ENCODE peak calls at places on chromosomes 4 and X, in ten cellular contexts. D is hepatocyte, W is cardiac fibroblast, A is GM13977, H is DND-41, J is AG09319, Y is brain microvascular endothelial cell, F is colonic mucosa, S is PC-9, R is AG10803. U is an unnamed sample.

GRCh38 chr4:82851902-82852750 is 38.8 kb downstream of the SEC31A start:
- DNase-seq in R (peak; percentile 29), J (no peak), S (no peak), Y (no peak), D (peak; percentile 28), W (peak; percentile 61), H (no peak), F (no peak), A (no peak), U (no peak)

GRCh38 chr4:2412534-2412884 is 5.9 kb downstream of the ZFYVE28 start:
- DNase-seq in H (peak; percentile 62), W (no peak), F (peak; percentile 88), J (no peak), Y (no peak), S (peak; percentile 20), D (peak; percentile 67), A (peak; percentile 69), R (no peak), U (no peak)

GRCh38 chr4:174919886-174920423 is 1.8 kb downstream of the ADAM29 start:
- DNase-seq in S (no peak), A (no peak), F (no peak), R (no peak), H (no peak), J (no peak), W (no peak), D (no peak), Y (no peak), U (no peak)

GRCh38 chr4:9894604-9895361 is 113.3 kb downstream of the DRD5 start:
- DNase-seq in A (no peak), J (no peak), D (no peak), Y (no peak), W (no peak), R (no peak), S (no peak), F (no peak), H (no peak), U (no peak)

GRCh38 chr4:85478576-85478975 is 3.6 kb downstream of the ARHGAP24 start:
- DNase-seq in A (no peak), D (no peak), S (no peak), F (no peak), H (no peak), R (peak; percentile 89), J (no peak), Y (no peak), W (peak; percentile 70), U (no peak)

GRCh38 chrX:130170752-130171445 is 863 bp upstream of the RAB33A start:
- DNase-seq in W (no peak), J (no peak), A (peak; percentile 79), H (peak; percentile 87), Y (peak; percentile 20), D (peak; percentile 36), R (no peak), S (no peak), F (peak; percentile 35), U (peak; percentile 31)

GRCh38 chr4:170017252-170017651 is 8.9 kb downstream of the MFAP3L start:
- DNase-seq in Y (no peak), H (no peak), J (no peak), W (no peak), F (no peak), A (no peak), D (no peak), S (no peak), R (no peak), U (no peak)

GRCh38 chr4:120005091-120005490 is 61.6 kb downstream of the MAD2L1 start:
- DNase-seq in H (no peak), F (no peak), W (no peak), S (no peak), A (no peak), R (no peak), D (no peak), Y (no peak), J (no peak), U (no peak)

GRCh38 chrX:148784859-148785655 is 284.6 kb downstream of the AFF2 start:
- DNase-seq in H (no peak), S (no peak), J (no peak), F (no peak), R (no peak), W (no peak), Y (no peak), A (no peak), D (no peak), U (no peak)

DNA sequence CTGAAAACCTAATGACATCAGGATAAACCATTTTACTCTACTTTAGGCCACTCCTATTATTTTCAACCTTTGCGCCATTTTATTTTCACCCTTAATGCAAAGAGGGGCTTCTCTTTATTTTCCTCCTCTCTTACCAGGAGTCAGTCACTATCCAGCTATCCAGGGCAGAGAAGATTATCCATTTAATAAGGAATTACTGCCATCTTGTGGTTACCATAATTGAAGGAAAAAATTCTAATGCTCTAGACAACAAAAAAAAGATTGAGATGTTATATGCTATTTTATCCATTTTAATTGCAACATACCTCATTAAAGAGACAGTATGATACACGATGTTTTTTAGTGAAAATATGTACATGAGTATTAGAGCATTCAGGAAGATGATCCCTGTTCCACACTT is 514.5 kb upstream of the FAM241A start:
- DNase-seq in R (peak; percentile 52), S (no peak), Y (no peak), F (no peak), D (peak; percentile 48), A (no peak), W (peak; percentile 46), H (no peak), J (no peak), U (no peak)
- TF ChIP-seq CTCF in R (peak; percentile 63), S (peak; percentile 44), Y (peak; percentile 32), F (no peak), D (peak; percentile 59), A (peak; percentile 10), W (peak; percentile 37), H (peak; percentile 41), J (peak; percentile 38), U (no peak)

GRCh38 chr4:87505862-87506261 is 23.3 kb downstream of the SPARCL1 start:
- DNase-seq in A (no peak), J (no peak), R (no peak), S (no peak), F (no peak), H (peak; percentile 15), Y (no peak), D (no peak), W (no peak), U (no peak)
- TF ChIP-seq CTCF in A (peak; percentile 26), J (no peak), R (no peak), S (no peak), F (no peak), H (peak; percentile 23), Y (peak; percentile 51), D (no peak), W (no peak), U (no peak)

GRCh38 chr4:17761062-17761461 is 20.4 kb downstream of the FAM184B start:
- DNase-seq in A (no peak), J (no peak), F (no peak), S (no peak), H (no peak), D (no peak), R (no peak), Y (no peak), W (no peak), U (no peak)

GRCh38 chr4:17763352-17763890 is 18.0 kb downstream of the FAM184B start:
- DNase-seq in H (no peak), F (no peak), Y (no peak), W (no peak), J (no peak), R (no peak), D (no peak), S (no peak), A (no peak), U (no peak)

GRCh38 chr4:17763931-17764330 is 17.5 kb downstream of the FAM184B start:
- DNase-seq in D (no peak), F (no peak), W (no peak), Y (no peak), R (no peak), A (no peak), H (no peak), S (no peak), J (no peak), U (no peak)

GRCh38 chr4:17760602-17761001 is 20.8 kb downstream of the FAM184B start:
- DNase-seq in Y (no peak), S (no peak), H (no peak), F (no peak), W (no peak), D (no peak), J (no peak), A (no peak), R (no peak), U (no peak)

DNA sequence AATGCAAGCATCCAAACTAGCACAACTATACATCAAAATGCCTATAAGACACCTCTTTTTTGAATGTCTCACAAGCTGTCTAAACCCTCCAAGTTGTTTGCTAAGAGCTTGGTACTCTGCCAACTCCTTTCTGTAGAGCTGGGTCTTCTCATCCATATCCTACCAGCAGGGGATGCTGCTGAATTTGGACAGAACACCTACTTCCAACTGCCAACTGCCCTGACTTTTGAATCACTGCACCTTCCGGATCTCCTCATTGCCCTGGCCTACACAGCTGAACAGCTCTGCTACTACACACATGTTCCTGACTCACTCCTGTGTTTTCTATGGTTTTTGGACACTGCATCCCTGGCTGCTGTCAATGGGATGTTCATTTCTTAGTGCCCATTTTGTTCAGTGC is 18.7 kb downstream of the FAM184B start:
- DNase-seq in F (no peak), D (no peak), A (no peak), J (no peak), R (peak; percentile 25), S (no peak), Y (no peak), W (peak; percentile 64), H (peak; percentile 12), U (no peak)
- TF ChIP-seq CTCF in F (no peak), D (no peak), A (peak; percentile 30), J (peak; percentile 11), R (peak; percentile 11), S (no peak), Y (peak; percentile 46), W (peak; percentile 39), H (peak; percentile 35), U (no peak)

DNA sequence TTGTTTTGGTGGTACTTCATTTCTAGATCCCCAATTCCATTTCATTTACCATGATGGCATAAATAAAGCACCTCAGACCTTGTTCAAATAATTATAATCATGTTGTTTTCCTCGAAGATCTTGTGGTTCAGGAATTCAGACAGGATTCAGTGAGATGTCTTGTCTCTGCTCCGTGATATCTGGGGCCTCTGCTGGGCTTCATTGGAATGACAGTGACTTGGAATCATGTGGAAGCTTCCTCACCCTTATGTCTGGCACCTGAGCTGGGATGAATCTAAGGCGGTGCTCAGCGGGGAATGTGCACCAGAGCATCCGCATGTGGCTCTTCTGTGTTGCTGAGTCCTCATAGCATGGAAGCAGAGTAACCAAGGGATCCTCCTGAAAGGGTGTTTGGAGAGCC is 132.2 kb downstream of the VEGFC start:
- DNase-seq in R (no peak), D (no peak), H (no peak), Y (no peak), F (no peak), S (no peak), A (no peak), J (no peak), W (no peak), U (no peak)
- TF ChIP-seq CTCF in R (peak; percentile 44), D (no peak), H (no peak), Y (peak; percentile 52), F (no peak), S (no peak), A (no peak), J (no peak), W (peak; percentile 32), U (no peak)